ENCODE peak calls at places on chromosomes 16 and 17, in six cellular contexts. G is endothelial cell, R is A549, D is OCI-LY7, F is prostate gland, B is GM20000. J is an unnamed sample.

GRCh38 chr16:12340151-12340733 is 363.7 kb downstream of the SNX29 start:
- DNase-seq in B (peak), F (peak), G (peak), D (peak), R (peak), J (peak)

GRCh38 chr16:73125860-73126259 is 77.9 kb upstream of the ZFHX3 start:
- DNase-seq in D (no peak), R (no peak), B (no peak), G (no peak), F (no peak), J (no peak)

GRCh38 chr17:44501866-44502265 is 1.3 kb downstream of the GPATCH8 start:
- DNase-seq in D (peak), G (no peak), F (no peak), B (no peak), R (no peak), J (no peak)

GRCh38 chr16:68229431-68230175 is 6.3 kb downstream of the ESRP2 start:
- DNase-seq in R (peak), F (peak), D (peak), B (peak), G (peak), J (peak)

GRCh38 chr16:9901-10665 is 43.3 kb downstream of the POLR3K start:
- DNase-seq in F (no peak), B (no peak), R (peak), G (no peak), D (no peak), J (no peak)

GRCh38 chr16:66652661-66653060 is 43.9 kb downstream of the CMTM4 start:
- DNase-seq in D (no peak), F (no peak), G (no peak), R (no peak), B (no peak), J (no peak)

GRCh38 chr17:59842901-59843652 is 49.7 kb downstream of the TUBD1 start:
- DNase-seq in G (no peak), D (no peak), B (no peak), F (peak), R (peak), J (peak)

GRCh38 chr17:64507418-64507766 is 615 bp downstream of the CEP95 start:
- DNase-seq in B (peak), F (peak), R (peak), G (peak), D (peak), J (peak)

GRCh38 chr17:29958947-29959657 is 17.7 kb downstream of the EFCAB5 start:
- DNase-seq in B (no peak), R (peak), D (no peak), F (no peak), G (no peak), J (no peak)

GRCh38 chr16:77057161-77057736 is 133.7 kb upstream of the MON1B start:
- DNase-seq in R (no peak), F (no peak), G (no peak), D (peak), B (no peak), J (no peak)

GRCh38 chr16:54873081-54873480 is 57.6 kb upstream of the IRX5 start:
- DNase-seq in R (no peak), G (no peak), D (no peak), B (no peak), F (no peak), J (no peak)

GRCh38 chr17:57553991-57554825 is 190.9 kb downstream of the CCDC182 start:
- DNase-seq in R (peak), D (peak), F (no peak), G (peak), B (no peak), J (no peak)

GRCh38 chr16:15961060-15961511 is 11.7 kb downstream of the ABCC1 start:
- DNase-seq in R (no peak), G (no peak), F (no peak), B (peak), D (peak), J (peak)

GRCh38 chr16:54342001-54342776 is 55.6 kb upstream of the IRX3 start:
- DNase-seq in R (no peak), G (no peak), D (no peak), F (peak), B (no peak), J (no peak)

GRCh38 chr17:27793168-27793905 is 7.0 kb downstream of the NOS2 start:
- DNase-seq in B (no peak), D (no peak), F (no peak), G (peak), R (no peak), J (no peak)

GRCh38 chr17:65430209-65430833 is 131.1 kb downstream of the AXIN2 start:
- DNase-seq in R (no peak), G (no peak), F (no peak), B (no peak), D (no peak), J (no peak)

GRCh38 chr17:82112181-82112865 is 14.3 kb upstream of the FASN start:
- DNase-seq in R (no peak), F (no peak), B (no peak), G (no peak), D (no peak), J (no peak)

GRCh38 chr16:67736858-67737257 is 17.7 kb upstream of the GFOD2 start:
- DNase-seq in B (no peak), R (no peak), F (no peak), G (no peak), D (no peak), J (no peak)

DNA sequence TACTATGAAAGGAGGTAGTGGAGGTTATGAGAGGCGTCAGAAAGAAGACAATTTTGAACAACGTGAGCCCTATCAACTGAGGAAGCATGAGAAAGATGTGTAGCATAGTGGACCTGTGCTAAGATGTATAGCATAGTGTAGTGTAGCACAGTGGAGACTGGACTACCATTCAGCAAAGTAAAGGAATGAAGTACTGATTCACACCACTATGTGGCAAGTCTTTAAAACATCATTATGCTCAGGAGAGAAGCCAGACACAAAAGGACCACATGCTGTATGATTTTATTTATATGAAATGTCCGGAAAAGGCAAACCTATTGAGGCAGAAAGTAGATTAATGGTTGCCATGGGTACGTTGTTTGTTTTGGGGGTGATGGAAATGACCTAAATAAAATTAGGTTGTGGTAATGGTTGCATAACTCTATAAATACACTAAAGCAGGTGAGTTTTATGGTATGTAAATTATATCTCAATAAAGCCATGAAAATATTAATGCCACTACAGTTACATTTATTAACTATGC is 20.4 kb upstream of the XYLT1 start:
- DNase-seq in R (no peak), F (no peak), D (no peak), B (no peak), G (no peak), J (no peak)
- TF ChIP-seq CTCF in R (no peak), F (no peak), D (peak), B (no peak), G (no peak), J (no peak)

DNA sequence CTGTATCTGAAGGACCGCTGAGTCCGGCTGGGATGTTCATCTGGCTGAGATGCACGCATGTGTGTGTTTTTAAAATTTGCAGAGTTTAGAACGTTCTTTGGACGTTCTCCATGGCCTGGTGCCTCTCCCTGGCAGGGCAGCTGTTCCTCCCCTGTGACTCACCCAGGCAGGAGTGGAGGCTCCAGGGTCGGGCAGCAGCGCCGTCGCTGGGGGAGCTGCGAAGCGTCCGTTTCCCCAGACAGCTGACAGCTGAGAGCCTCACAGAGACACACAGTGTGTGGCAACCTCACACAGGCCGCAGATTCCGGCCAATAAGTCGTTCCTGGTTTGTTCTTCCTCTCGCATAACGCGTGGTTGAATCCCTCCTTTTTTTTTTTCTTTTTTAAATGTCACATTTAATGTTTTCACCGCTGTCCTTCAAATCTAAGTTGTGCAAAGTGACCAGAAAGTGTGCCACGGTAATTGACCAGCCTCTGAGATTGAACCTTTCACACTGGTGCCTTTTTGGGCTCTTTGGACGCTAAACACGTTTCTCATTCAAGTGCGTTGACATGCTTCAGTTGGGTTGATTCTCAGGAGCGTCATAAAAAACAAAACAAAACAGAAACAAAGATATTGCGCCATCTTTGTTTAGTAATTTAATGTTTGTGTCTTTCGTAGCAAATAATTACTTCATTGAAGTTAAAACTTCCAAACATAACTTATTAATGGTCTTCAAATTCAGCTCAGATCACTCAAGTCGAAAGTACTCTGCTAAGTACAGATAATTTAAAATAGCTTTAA is 80.4 kb downstream of the OR1D5 start:
- DNase-seq in F (no peak), B (no peak), G (no peak), R (peak), D (no peak), J (no peak)
- TF ChIP-seq CTCF in F (no peak), B (no peak), G (no peak), R (peak), D (no peak), J (no peak)

GRCh38 chr17:49252148-49252682 is 21.6 kb upstream of the PHOSPHO1 start:
- DNase-seq in F (no peak), B (no peak), G (no peak), D (no peak), R (peak), J (no peak)
- TF ChIP-seq CTCF in F (no peak), B (no peak), G (no peak), D (no peak), R (no peak), J (no peak)

GRCh38 chr17:76079577-76080206 is 710 bp downstream of the ZACN start:
- DNase-seq in D (peak), R (no peak), G (no peak), B (peak), F (no peak), J (no peak)
- TF ChIP-seq CTCF in D (no peak), R (no peak), G (no peak), B (no peak), F (no peak), J (no peak)

DNA sequence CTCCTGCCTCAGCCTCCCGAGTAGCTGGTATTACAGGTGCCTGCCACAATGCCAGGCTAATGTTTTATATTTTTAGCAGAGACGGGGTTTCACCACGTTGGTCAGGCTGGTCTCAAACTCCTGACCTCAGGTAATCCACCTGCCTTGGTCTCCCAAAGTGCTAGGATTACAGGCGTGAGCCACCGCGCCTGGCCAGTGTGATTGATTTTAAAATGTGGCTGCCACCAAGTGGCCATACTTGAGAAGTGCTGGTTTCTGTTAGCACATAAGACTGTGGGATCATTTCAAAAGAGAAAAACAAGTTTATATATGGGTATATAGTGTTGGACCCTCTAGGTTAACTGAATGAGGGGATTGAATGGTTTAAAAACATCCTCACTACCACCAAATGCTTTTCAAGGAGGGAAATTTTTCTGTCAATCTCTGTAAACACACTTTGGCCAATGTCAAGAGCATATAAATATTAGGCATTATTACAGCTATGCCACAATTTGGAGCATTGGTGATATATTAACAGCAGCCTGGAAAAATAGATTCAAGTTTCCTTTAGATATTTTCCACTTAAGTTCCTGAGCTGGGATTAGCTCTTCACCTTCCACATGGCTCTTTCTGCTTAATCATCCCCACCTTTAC is 13.5 kb upstream of the DHRS13 start:
- DNase-seq in G (peak), F (peak), R (peak), D (peak), B (peak), J (no peak)
- TF ChIP-seq CTCF in G (peak), F (peak), R (peak), D (peak), B (peak), J (peak)

DNA sequence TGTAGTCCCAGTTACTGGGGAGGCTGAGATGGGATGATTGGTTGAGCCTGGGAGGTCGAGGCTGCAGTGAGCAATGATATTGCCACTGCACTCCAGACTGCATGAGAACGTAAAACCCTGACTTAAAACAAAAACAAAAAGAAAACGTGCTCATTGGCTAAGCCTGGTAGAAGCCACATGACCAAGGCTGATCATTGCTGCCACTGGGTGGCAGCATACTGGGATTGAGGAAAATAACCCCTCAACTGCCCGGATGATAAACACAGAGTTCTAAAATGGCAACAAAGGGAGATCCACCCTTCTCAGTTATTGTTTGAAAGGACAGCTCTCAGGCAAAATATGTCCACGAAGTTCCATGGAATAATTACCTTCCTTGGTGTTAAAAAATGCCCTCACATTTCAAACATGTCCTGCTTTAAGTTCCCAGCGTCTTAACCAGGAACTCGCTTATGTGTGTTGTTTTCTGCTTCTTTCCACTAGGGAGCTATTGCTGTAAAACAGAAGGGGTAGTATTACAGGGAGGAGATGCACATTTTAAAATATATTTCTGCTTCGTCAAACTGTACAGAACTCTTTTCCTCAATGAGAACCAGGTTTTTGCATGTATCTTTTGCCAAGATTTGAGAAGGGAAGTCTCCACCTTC is 675.3 kb downstream of the MAF start:
- DNase-seq in R (peak), F (no peak), G (peak), B (peak), D (peak), J (no peak)
- TF ChIP-seq CTCF in R (peak), F (no peak), G (peak), B (peak), D (peak), J (peak)